ENCODE peak calls at places on chromosomes 4 and X, in ten cellular contexts. One of them, this sample, is unnamed.

GRCh38 chr4:32022071-32022470 is 1301.9 kb downstream of the PCDH7 start:
- DNase-seq in AG10803: peak
- DNase-seq in iris pigment epithelial cell: peak
- DNase-seq in M059J: peak
- DNase-seq in activated CD8-positive, alpha-beta memory T cell treated with anti-CD3 and anti-CD28 coated beads for 48 hours: no peak
- DNase-seq in substantia nigra: no peak
- DNase-seq in AG20443: no peak
- DNase-seq in LHCN-M2: peak
- DNase-seq in LoVo: no peak
- DNase-seq in ecto neural progenitor cell: no peak
- DNase-seq in this sample: no peak

GRCh38 chrX:108029928-108030711 is 14.7 kb upstream of the VSIG1 start:
- DNase-seq in LoVo: no peak
- DNase-seq in ecto neural progenitor cell: no peak
- DNase-seq in substantia nigra: no peak
- DNase-seq in iris pigment epithelial cell: no peak
- DNase-seq in AG20443: no peak
- DNase-seq in AG10803: no peak
- DNase-seq in activated CD8-positive, alpha-beta memory T cell treated with anti-CD3 and anti-CD28 coated beads for 48 hours: no peak
- DNase-seq in LHCN-M2: no peak
- DNase-seq in M059J: no peak
- DNase-seq in this sample: no peak

GRCh38 chrX:11540532-11541377 is 125.0 kb downstream of the ARHGAP6 start:
- DNase-seq in substantia nigra: no peak
- DNase-seq in iris pigment epithelial cell: no peak
- DNase-seq in AG10803: no peak
- DNase-seq in LoVo: no peak
- DNase-seq in LHCN-M2: peak
- DNase-seq in activated CD8-positive, alpha-beta memory T cell treated with anti-CD3 and anti-CD28 coated beads for 48 hours: no peak
- DNase-seq in M059J: peak
- DNase-seq in AG20443: no peak
- DNase-seq in ecto neural progenitor cell: no peak
- DNase-seq in this sample: no peak

GRCh38 chr4:5238106-5238505 is 186.8 kb downstream of the STK32B start:
- DNase-seq in ecto neural progenitor cell: no peak
- DNase-seq in LoVo: no peak
- DNase-seq in M059J: peak
- DNase-seq in AG10803: peak
- DNase-seq in activated CD8-positive, alpha-beta memory T cell treated with anti-CD3 and anti-CD28 coated beads for 48 hours: no peak
- DNase-seq in iris pigment epithelial cell: no peak
- DNase-seq in substantia nigra: no peak
- DNase-seq in LHCN-M2: no peak
- DNase-seq in AG20443: peak
- DNase-seq in this sample: no peak

GRCh38 chr4:83552085-83552484 is 16.2 kb downstream of the GPAT3 start:
- DNase-seq in LHCN-M2: peak
- DNase-seq in LoVo: no peak
- DNase-seq in AG20443: peak
- DNase-seq in substantia nigra: no peak
- DNase-seq in AG10803: peak
- DNase-seq in activated CD8-positive, alpha-beta memory T cell treated with anti-CD3 and anti-CD28 coated beads for 48 hours: no peak
- DNase-seq in iris pigment epithelial cell: no peak
- DNase-seq in ecto neural progenitor cell: no peak
- DNase-seq in M059J: peak
- DNase-seq in this sample: no peak

GRCh38 chr4:13248621-13249298 is 235.4 kb downstream of the RAB28 start:
- DNase-seq in AG20443: no peak
- DNase-seq in LoVo: no peak
- DNase-seq in iris pigment epithelial cell: peak
- DNase-seq in AG10803: peak
- DNase-seq in ecto neural progenitor cell: no peak
- DNase-seq in LHCN-M2: peak
- DNase-seq in M059J: peak
- DNase-seq in substantia nigra: no peak
- DNase-seq in activated CD8-positive, alpha-beta memory T cell treated with anti-CD3 and anti-CD28 coated beads for 48 hours: no peak
- DNase-seq in this sample: no peak

GRCh38 chrX:143536176-143536575 is 18.9 kb upstream of the SPANXN3 start:
- DNase-seq in AG20443: no peak
- DNase-seq in M059J: no peak
- DNase-seq in LoVo: no peak
- DNase-seq in AG10803: no peak
- DNase-seq in activated CD8-positive, alpha-beta memory T cell treated with anti-CD3 and anti-CD28 coated beads for 48 hours: no peak
- DNase-seq in iris pigment epithelial cell: no peak
- DNase-seq in substantia nigra: no peak
- DNase-seq in ecto neural progenitor cell: no peak
- DNase-seq in LHCN-M2: no peak
- DNase-seq in this sample: no peak

GRCh38 chr4:154939851-154940250 is 158.8 kb downstream of the RBM46 start:
- DNase-seq in LoVo: no peak
- DNase-seq in M059J: no peak
- DNase-seq in substantia nigra: no peak
- DNase-seq in AG20443: no peak
- DNase-seq in ecto neural progenitor cell: no peak
- DNase-seq in activated CD8-positive, alpha-beta memory T cell treated with anti-CD3 and anti-CD28 coated beads for 48 hours: no peak
- DNase-seq in LHCN-M2: no peak
- DNase-seq in AG10803: no peak
- DNase-seq in iris pigment epithelial cell: no peak
- DNase-seq in this sample: no peak

GRCh38 chrX:31272472-31272775 is 200.6 kb upstream of the FTHL17 start:
- DNase-seq in activated CD8-positive, alpha-beta memory T cell treated with anti-CD3 and anti-CD28 coated beads for 48 hours: no peak
- DNase-seq in LHCN-M2: no peak
- DNase-seq in ecto neural progenitor cell: no peak
- DNase-seq in LoVo: no peak
- DNase-seq in substantia nigra: no peak
- DNase-seq in M059J: no peak
- DNase-seq in iris pigment epithelial cell: no peak
- DNase-seq in AG10803: no peak
- DNase-seq in AG20443: no peak
- DNase-seq in this sample: no peak

GRCh38 chrX:107448625-107449468 is 605 bp upstream of the FRMPD3 start:
- DNase-seq in M059J: no peak
- DNase-seq in AG20443: peak
- DNase-seq in ecto neural progenitor cell: peak
- DNase-seq in AG10803: no peak
- DNase-seq in substantia nigra: no peak
- DNase-seq in activated CD8-positive, alpha-beta memory T cell treated with anti-CD3 and anti-CD28 coated beads for 48 hours: no peak
- DNase-seq in LoVo: no peak
- DNase-seq in LHCN-M2: no peak
- DNase-seq in iris pigment epithelial cell: no peak
- DNase-seq in this sample: no peak

GRCh38 chr4:138492178-138492577 is 250.0 kb upstream of the SLC7A11 start:
- DNase-seq in iris pigment epithelial cell: no peak
- DNase-seq in ecto neural progenitor cell: no peak
- DNase-seq in substantia nigra: no peak
- DNase-seq in LHCN-M2: no peak
- DNase-seq in AG10803: no peak
- DNase-seq in LoVo: no peak
- DNase-seq in M059J: no peak
- DNase-seq in AG20443: no peak
- DNase-seq in activated CD8-positive, alpha-beta memory T cell treated with anti-CD3 and anti-CD28 coated beads for 48 hours: no peak
- DNase-seq in this sample: no peak

GRCh38 chrX:23898412-23898959 is 9.3 kb downstream of the APOO start:
- DNase-seq in iris pigment epithelial cell: peak
- DNase-seq in substantia nigra: no peak
- DNase-seq in AG10803: peak
- DNase-seq in LoVo: no peak
- DNase-seq in ecto neural progenitor cell: no peak
- DNase-seq in LHCN-M2: peak
- DNase-seq in M059J: peak
- DNase-seq in activated CD8-positive, alpha-beta memory T cell treated with anti-CD3 and anti-CD28 coated beads for 48 hours: no peak
- DNase-seq in AG20443: no peak
- DNase-seq in this sample: no peak

GRCh38 chr4:109879636-109880314 is 31.9 kb downstream of the LRIT3 start:
- DNase-seq in ecto neural progenitor cell: no peak
- DNase-seq in iris pigment epithelial cell: no peak
- DNase-seq in M059J: no peak
- DNase-seq in activated CD8-positive, alpha-beta memory T cell treated with anti-CD3 and anti-CD28 coated beads for 48 hours: no peak
- DNase-seq in AG10803: no peak
- DNase-seq in LHCN-M2: no peak
- DNase-seq in AG20443: no peak
- DNase-seq in LoVo: no peak
- DNase-seq in substantia nigra: no peak
- DNase-seq in this sample: no peak

GRCh38 chr4:151690884-151691283 is 69.9 kb downstream of the GATB start:
- DNase-seq in LoVo: no peak
- DNase-seq in AG20443: peak
- DNase-seq in iris pigment epithelial cell: no peak
- DNase-seq in activated CD8-positive, alpha-beta memory T cell treated with anti-CD3 and anti-CD28 coated beads for 48 hours: no peak
- DNase-seq in LHCN-M2: no peak
- DNase-seq in substantia nigra: no peak
- DNase-seq in ecto neural progenitor cell: no peak
- DNase-seq in M059J: no peak
- DNase-seq in AG10803: peak
- DNase-seq in this sample: no peak

GRCh38 chrX:124455966-124456365 is 109.6 kb downstream of the SH2D1A start:
- DNase-seq in LHCN-M2: no peak
- DNase-seq in ecto neural progenitor cell: no peak
- DNase-seq in iris pigment epithelial cell: no peak
- DNase-seq in AG20443: no peak
- DNase-seq in AG10803: no peak
- DNase-seq in LoVo: no peak
- DNase-seq in M059J: no peak
- DNase-seq in activated CD8-positive, alpha-beta memory T cell treated with anti-CD3 and anti-CD28 coated beads for 48 hours: no peak
- DNase-seq in substantia nigra: no peak
- DNase-seq in this sample: no peak

GRCh38 chrX:118047446-118048186 is 69.0 kb downstream of the KLHL13 start:
- DNase-seq in iris pigment epithelial cell: no peak
- DNase-seq in LoVo: no peak
- DNase-seq in substantia nigra: no peak
- DNase-seq in ecto neural progenitor cell: no peak
- DNase-seq in AG20443: no peak
- DNase-seq in AG10803: no peak
- DNase-seq in M059J: no peak
- DNase-seq in activated CD8-positive, alpha-beta memory T cell treated with anti-CD3 and anti-CD28 coated beads for 48 hours: no peak
- DNase-seq in LHCN-M2: no peak
- DNase-seq in this sample: no peak

GRCh38 chr4:103429283-103429682 is 231.1 kb upstream of the CENPE start:
- DNase-seq in AG20443: no peak
- DNase-seq in M059J: peak
- DNase-seq in substantia nigra: no peak
- DNase-seq in activated CD8-positive, alpha-beta memory T cell treated with anti-CD3 and anti-CD28 coated beads for 48 hours: no peak
- DNase-seq in AG10803: no peak
- DNase-seq in ecto neural progenitor cell: peak
- DNase-seq in LoVo: no peak
- DNase-seq in iris pigment epithelial cell: no peak
- DNase-seq in LHCN-M2: no peak
- DNase-seq in this sample: no peak

GRCh38 chr4:2135083-2135482 is 76.0 kb downstream of the NAT8L start:
- DNase-seq in LoVo: no peak
- DNase-seq in iris pigment epithelial cell: peak
- DNase-seq in LHCN-M2: peak
- DNase-seq in AG10803: peak
- DNase-seq in AG20443: no peak
- DNase-seq in M059J: peak
- DNase-seq in substantia nigra: no peak
- DNase-seq in activated CD8-positive, alpha-beta memory T cell treated with anti-CD3 and anti-CD28 coated beads for 48 hours: no peak
- DNase-seq in ecto neural progenitor cell: no peak
- DNase-seq in this sample: no peak

GRCh38 chr4:162952232-162952631 is 214.5 kb downstream of the NAF1 start:
- DNase-seq in LHCN-M2: peak
- DNase-seq in substantia nigra: no peak
- DNase-seq in ecto neural progenitor cell: no peak
- DNase-seq in activated CD8-positive, alpha-beta memory T cell treated with anti-CD3 and anti-CD28 coated beads for 48 hours: no peak
- DNase-seq in M059J: peak
- DNase-seq in iris pigment epithelial cell: peak
- DNase-seq in AG10803: no peak
- DNase-seq in LoVo: peak
- DNase-seq in AG20443: no peak
- DNase-seq in this sample: no peak